ENCODE peak calls at places on chromosome 16, in four cellular contexts. P, B, W and Q are unnamed samples.

GRCh38 chr16:4660454-4661007 is 32.8 kb upstream of the NUDT16L1 start:
- DNase-seq in P (peak), B (peak), W (no peak), Q (peak)

GRCh38 chr16:84175351-84176081 is 11.3 kb downstream of the TAF1C start:
- DNase-seq in P (peak), B (peak), W (peak), Q (peak)

GRCh38 chr16:89111263-89111662 is 17.6 kb downstream of the ACSF3 start:
- DNase-seq in P (no peak), B (no peak), W (no peak), Q (no peak)

GRCh38 chr16:80122155-80122554 is 418.6 kb upstream of the DYNLRB2 start:
- DNase-seq in P (peak), B (no peak), W (no peak), Q (no peak)

GRCh38 chr16:83793179-83793578 is 14.6 kb upstream of the HSBP1 start:
- DNase-seq in P (no peak), B (no peak), W (no peak), Q (no peak)

GRCh38 chr16:80997139-80997798 is 9.4 kb downstream of the CMC2 start:
- DNase-seq in P (no peak), B (no peak), W (peak), Q (no peak)

GRCh38 chr16:19307587-19308241 is 22.2 kb downstream of the CLEC19A start:
- DNase-seq in P (no peak), B (no peak), W (peak), Q (peak)

GRCh38 chr16:11390573-11391495 is 45.6 kb downstream of the RMI2 start:
- DNase-seq in P (no peak), B (no peak), W (no peak), Q (no peak)

GRCh38 chr16:84091460-84091859 is 25.3 kb downstream of the MBTPS1 start:
- DNase-seq in P (no peak), B (no peak), W (no peak), Q (no peak)

GRCh38 chr16:12482821-12483220 is 320.9 kb downstream of the CPPED1 start:
- DNase-seq in P (no peak), B (no peak), W (no peak), Q (no peak)

GRCh38 chr16:70770291-70770967 is 30.5 kb downstream of the VAC14 start:
- DNase-seq in P (no peak), B (no peak), W (no peak), Q (no peak)

GRCh38 chr16:58716468-58716867 is 17.6 kb downstream of the GOT2 start:
- DNase-seq in P (no peak), B (no peak), W (no peak), Q (no peak)

GRCh38 chr16:57620316-57621231 is 7.9 kb upstream of the ADGRG1 start:
- DNase-seq in P (peak), B (peak), W (no peak), Q (peak)

GRCh38 chr16:54173489-54173888 is 113.1 kb downstream of the IRX3 start:
- DNase-seq in P (no peak), B (no peak), W (no peak), Q (no peak)

GRCh38 chr16:30740364-30741251 is 7.6 kb upstream of the PHKG2 start:
- DNase-seq in P (peak), B (peak), W (no peak), Q (peak)

GRCh38 chr16:686459-687260 is 2.5 kb upstream of the JMJD8 start:
- DNase-seq in P (no peak), B (no peak), W (no peak), Q (no peak)

GRCh38 chr16:79283578-79283977 is 317.0 kb downstream of the MAF start:
- DNase-seq in P (no peak), B (no peak), W (peak), Q (no peak)

GRCh38 chr16:84362410-84362809 is 5.9 kb upstream of the ATP2C2 start:
- DNase-seq in P (no peak), B (no peak), W (no peak), Q (no peak)

GRCh38 chr16:87661561-87661960 is 59.3 kb downstream of the JPH3 start:
- DNase-seq in P (no peak), B (peak), W (peak), Q (peak)

GRCh38 chr16:89863741-89864391 is 9.5 kb upstream of the TCF25 start:
- DNase-seq in P (peak), B (peak), W (peak), Q (no peak)

GRCh38 chr16:77780378-77780837 is 8.0 kb upstream of the VAT1L start:
- DNase-seq in P (no peak), B (peak), W (no peak), Q (no peak)

GRCh38 chr16:27222499-27223225 is 19.3 kb downstream of the KDM8 start:
- DNase-seq in P (no peak), B (no peak), W (no peak), Q (no peak)

GRCh38 chr16:83847371-83848225 is 39.8 kb downstream of the HSBP1 start:
- DNase-seq in P (no peak), B (peak), W (no peak), Q (no peak)

GRCh38 chr16:58487566-58488351 is 12.2 kb upstream of the NDRG4 start:
- DNase-seq in P (peak), B (peak), W (peak), Q (peak)

GRCh38 chr16:89113661-89114060 is 20.0 kb downstream of the ACSF3 start:
- DNase-seq in P (no peak), B (no peak), W (peak), Q (no peak)

GRCh38 chr16:56932588-56933265 is 785 bp downstream of the HERPUD1 start:
- DNase-seq in P (peak), B (peak), W (peak), Q (peak)

GRCh38 chr16:83762141-83763024 is 45.4 kb upstream of the HSBP1 start:
- DNase-seq in P (no peak), B (no peak), W (no peak), Q (no peak)

GRCh38 chr16:1057252-1057932 is 15.2 kb upstream of the SSTR5 start:
- DNase-seq in P (no peak), B (no peak), W (peak), Q (peak)

GRCh38 chr16:23333034-23333579 is 31.0 kb downstream of the SCNN1B start:
- DNase-seq in P (no peak), B (peak), W (no peak), Q (no peak)

GRCh38 chr16:28937222-28937876 is 5.6 kb downstream of the CD19 start:
- DNase-seq in P (no peak), B (no peak), W (no peak), Q (no peak)

GRCh38 chr16:28936784-28937155 is 5.0 kb downstream of the CD19 start:
- DNase-seq in P (no peak), B (no peak), W (no peak), Q (no peak)

GRCh38 chr16:28938721-28939120 is 7.0 kb downstream of the CD19 start:
- DNase-seq in P (no peak), B (no peak), W (no peak), Q (no peak)

GRCh38 chr16:28935333-28935732 is 3.6 kb downstream of the CD19 start:
- DNase-seq in P (no peak), B (no peak), W (no peak), Q (no peak)

DNA sequence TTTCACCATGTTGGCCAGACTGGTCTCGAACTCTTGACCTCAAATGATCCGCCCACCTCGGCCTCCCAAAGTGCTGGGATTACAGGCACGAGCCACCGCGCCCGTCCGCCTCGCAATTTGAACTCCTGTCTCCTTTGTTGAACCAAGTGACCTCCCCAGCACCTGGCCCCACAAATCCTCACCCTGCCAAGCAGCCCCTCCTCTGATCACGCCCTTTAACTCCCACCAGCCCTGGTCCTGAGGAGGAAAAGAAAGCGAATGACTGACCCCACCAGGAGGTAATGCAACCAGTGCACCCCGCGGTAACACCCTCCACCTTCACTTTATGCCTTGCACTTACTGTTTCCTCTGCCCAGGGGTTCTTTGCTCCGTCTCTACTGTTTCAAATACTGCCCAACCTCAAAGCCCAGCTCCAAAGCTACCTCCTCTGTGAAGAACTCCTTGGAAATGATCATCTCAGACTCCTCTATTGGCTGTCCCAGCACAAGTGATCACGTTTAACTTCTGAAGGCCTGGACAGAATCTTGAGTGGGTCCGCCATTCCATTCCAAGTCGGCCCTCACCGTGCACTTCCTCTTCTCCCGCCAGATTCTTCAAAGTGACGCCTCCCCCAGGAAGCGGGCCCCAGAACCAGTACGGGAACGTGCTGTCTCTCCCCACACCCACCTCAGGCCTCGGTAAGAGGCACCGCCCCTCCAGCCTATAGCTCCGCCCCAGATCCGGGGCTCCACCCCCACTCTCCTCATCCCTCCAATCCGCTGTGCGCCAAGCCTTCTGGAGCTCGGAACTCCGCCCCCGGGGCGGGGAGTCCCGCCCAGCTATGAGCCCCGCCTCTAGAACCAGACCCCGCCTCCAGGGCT is 4.4 kb downstream of the CD19 start:
- DNase-seq in P (peak), B (peak), W (peak), Q (peak)
- H3K4me3 ChIP-seq in P (no peak), B (no peak), W (no peak), Q (no peak)

GRCh38 chr16:86302710-86303109 is 207.6 kb upstream of the FOXF1 start:
- DNase-seq in P (no peak), B (no peak), W (no peak), Q (no peak)

GRCh38 chr16:86305440-86305839 is 204.9 kb upstream of the FOXF1 start:
- DNase-seq in P (no peak), B (no peak), W (no peak), Q (no peak)

GRCh38 chr16:86304868-86305267 is 205.5 kb upstream of the FOXF1 start:
- DNase-seq in P (no peak), B (no peak), W (no peak), Q (no peak)

GRCh38 chr16:86306046-86306644 is 204.2 kb upstream of the FOXF1 start:
- DNase-seq in P (no peak), B (no peak), W (no peak), Q (no peak)

DNA sequence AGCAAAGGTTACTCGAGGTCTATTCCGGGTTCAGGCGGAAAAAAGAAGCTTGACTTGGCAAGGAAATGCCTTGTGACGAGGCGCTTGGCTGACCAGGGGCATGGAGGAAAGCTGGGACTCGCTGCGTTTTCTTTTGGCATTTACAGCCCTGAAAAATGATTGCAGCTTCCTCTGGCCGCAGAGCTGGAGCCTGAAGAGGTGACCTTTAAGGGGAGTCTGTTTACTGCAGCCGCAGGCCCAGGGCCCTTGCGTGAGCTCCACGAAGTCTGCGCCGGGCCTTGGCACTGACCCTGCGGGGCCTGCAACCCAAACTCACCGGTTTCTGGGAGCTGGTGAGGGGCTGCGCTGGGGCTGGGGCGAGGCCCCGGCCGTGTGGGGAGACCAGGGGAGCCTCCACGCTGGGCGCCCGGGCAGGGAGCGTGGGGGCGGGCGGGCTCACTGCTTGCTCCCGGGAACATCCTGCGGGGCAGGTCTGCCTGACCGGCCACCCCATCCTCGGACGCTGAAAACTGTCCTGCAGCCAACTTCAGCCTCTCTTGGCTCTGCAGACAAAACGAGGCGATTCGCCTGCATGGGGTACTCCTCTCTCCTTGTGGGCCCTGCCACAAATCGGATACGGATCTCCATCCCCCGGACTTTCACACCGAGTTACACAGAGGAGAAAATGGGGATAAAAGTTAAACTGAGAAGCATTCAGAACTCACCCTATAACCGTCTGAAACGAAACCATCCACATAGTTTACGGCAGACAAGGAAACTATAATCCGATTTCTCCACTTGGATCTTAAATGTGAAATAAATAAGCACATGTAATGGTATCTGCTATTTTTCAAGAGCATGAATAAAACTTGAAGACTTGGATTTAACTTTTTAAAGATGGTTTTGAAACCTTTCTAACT is 206.3 kb upstream of the FOXF1 start:
- DNase-seq in P (no peak), B (no peak), W (no peak), Q (no peak)
- H3K4me3 ChIP-seq in P (peak), B (no peak), W (no peak), Q (no peak)

GRCh38 chr16:2472885-2473284 is 1.8 kb downstream of the NTN3 start:
- DNase-seq in P (no peak), B (no peak), W (no peak), Q (no peak)

GRCh38 chr16:2473425-2473926 is 1.5 kb upstream of the TBC1D24 start:
- DNase-seq in P (no peak), B (no peak), W (no peak), Q (no peak)

GRCh38 chr16:2471653-2472487 is 773 bp downstream of the NTN3 start:
- DNase-seq in P (no peak), B (no peak), W (no peak), Q (no peak)

GRCh38 chr16:2471016-2471652 is at the start of gene NTN3:
- DNase-seq in P (no peak), B (no peak), W (no peak), Q (peak)

GRCh38 chr16:2472488-2472864 is 1.4 kb downstream of the NTN3 start:
- DNase-seq in P (no peak), B (no peak), W (no peak), Q (no peak)
- H3K4me3 ChIP-seq in P (no peak), B (no peak), W (no peak), Q (no peak)

GRCh38 chr16:49664221-49665215 is 191.4 kb downstream of the ZNF423 start:
- DNase-seq in P (no peak), B (no peak), W (no peak), Q (no peak)
- H3K4me3 ChIP-seq in P (no peak), B (no peak), W (no peak), Q (no peak)

GRCh38 chr16:72278301-72278700 is 106.3 kb upstream of the PMFBP1 start:
- DNase-seq in P (no peak), B (no peak), W (no peak), Q (no peak)
- H3K4me3 ChIP-seq in P (no peak), B (no peak), W (no peak), Q (no peak)

DNA sequence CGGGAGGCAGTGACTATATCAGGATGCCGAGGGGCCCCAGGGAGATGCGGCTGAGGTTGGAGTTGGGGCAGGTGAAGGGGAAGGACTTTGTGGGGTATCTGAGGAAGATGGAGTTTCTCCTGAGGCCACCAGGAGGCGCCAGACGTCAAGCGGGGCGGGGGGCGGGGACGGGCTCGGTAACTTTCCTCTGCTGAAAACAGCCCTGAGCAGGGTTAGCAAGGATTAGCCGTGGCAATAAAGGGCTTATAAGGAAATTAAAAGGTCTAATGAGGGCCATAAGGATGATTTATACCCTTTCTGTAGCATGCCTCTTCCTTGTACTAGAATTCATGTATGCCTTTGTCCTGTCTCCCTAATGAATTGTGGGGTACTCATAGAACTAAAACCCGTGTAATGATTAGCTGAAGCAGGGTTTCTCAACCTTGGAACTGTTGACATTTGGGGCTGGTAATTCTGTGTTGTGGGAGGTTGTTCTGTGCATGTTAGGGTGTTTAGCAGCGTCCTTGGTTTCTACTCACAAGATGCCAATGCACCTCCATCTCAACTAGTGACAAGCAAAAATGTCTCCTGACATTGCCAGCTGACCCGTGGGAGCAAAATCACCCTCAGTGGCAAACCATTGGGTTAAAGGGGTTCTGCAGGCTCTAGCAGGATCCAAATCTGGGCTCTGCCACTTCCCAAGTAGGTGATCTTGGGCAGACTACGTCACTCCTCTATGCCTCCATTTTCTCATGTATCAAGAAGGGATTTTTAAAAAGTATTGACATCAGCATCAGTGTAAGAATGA is 74.8 kb upstream of the GRIN2A start:
- DNase-seq in P (no peak), B (peak), W (peak), Q (peak)
- H3K4me3 ChIP-seq in P (no peak), B (no peak), W (no peak), Q (no peak)

GRCh38 chr16:86577314-86577971 is 906 bp upstream of the FOXL1 start:
- DNase-seq in P (no peak), B (no peak), W (no peak), Q (no peak)
- H3K4me3 ChIP-seq in P (no peak), B (no peak), W (no peak), Q (no peak)